ENCODE peak calls at places on chromosomes 11 and 22, in eight cellular contexts. E is HCT116, U is GM23338, L is GM23248, I is MM.1S, X is neural progenitor cell, W is OCI-LY7, K is PC-3. R is an unnamed sample.

GRCh38 chr22:44698531-44699421 is 3.2 kb upstream of the PRR5 start:
- DNase-seq in I (no peak), U (peak), K (no peak), W (no peak), E (no peak), X (peak), L (peak), R (peak)

GRCh38 chr11:40882301-40882700 is 577.2 kb downstream of the LRRC4C start:
- DNase-seq in I (no peak), L (no peak), W (no peak), E (no peak), X (no peak), U (no peak), K (no peak), R (no peak)

GRCh38 chr11:6542727-6543126 is 45.6 kb downstream of the DNHD1 start:
- DNase-seq in X (no peak), U (no peak), K (no peak), I (no peak), E (no peak), W (no peak), L (no peak), R (no peak)

GRCh38 chr11:93216511-93217121 is 18.8 kb upstream of the SLC36A4 start:
- DNase-seq in U (no peak), L (no peak), K (no peak), E (no peak), X (no peak), W (peak), I (no peak), R (no peak)

GRCh38 chr11:3154001-3154599 is 11.0 kb downstream of the OSBPL5 start:
- DNase-seq in X (no peak), U (no peak), E (no peak), W (no peak), I (no peak), L (no peak), K (no peak), R (no peak)

GRCh38 chr11:65503923-65504670 is 5.3 kb downstream of the MALAT1 start:
- DNase-seq in I (peak), E (no peak), K (no peak), U (no peak), W (no peak), L (peak), X (no peak), R (peak)

GRCh38 chr11:21511835-21512440 is 680.9 kb upstream of the ANO5 start:
- DNase-seq in X (peak), I (peak), K (peak), U (peak), L (peak), W (peak), E (peak), R (peak)

GRCh38 chr22:49767355-49768062 is 60.2 kb downstream of the BRD1 start:
- DNase-seq in X (peak), K (peak), I (peak), U (peak), E (peak), L (peak), W (peak), R (peak)

GRCh38 chr11:42521994-42522393 is 789.8 kb upstream of the API5 start:
- DNase-seq in E (no peak), K (peak), X (peak), W (no peak), I (no peak), U (no peak), L (peak), R (peak)

GRCh38 chr11:109490953-109491733 is 69.2 kb downstream of the C11orf87 start:
- DNase-seq in K (no peak), E (no peak), I (no peak), L (peak), U (peak), W (no peak), X (no peak), R (no peak)

GRCh38 chr11:102794382-102794781 is 3.6 kb downstream of the MMP1 start:
- DNase-seq in K (peak), X (peak), W (peak), E (peak), U (peak), I (peak), L (peak), R (peak)

GRCh38 chr11:73187854-73188253 is 30.2 kb upstream of the P2RY2 start:
- DNase-seq in K (no peak), U (peak), X (no peak), W (no peak), L (no peak), I (no peak), E (no peak), R (no peak)

GRCh38 chr11:44992181-44992582 is 41.5 kb upstream of the TP53I11 start:
- DNase-seq in W (no peak), X (no peak), K (no peak), U (no peak), L (peak), E (no peak), I (no peak), R (no peak)

GRCh38 chr11:24171869-24172268 is 325.0 kb upstream of the LUZP2 start:
- DNase-seq in E (no peak), K (no peak), I (no peak), U (no peak), W (no peak), X (no peak), L (peak), R (no peak)

GRCh38 chr11:75524576-75525432 is 937 bp downstream of the GDPD5 start:
- DNase-seq in X (peak), L (peak), W (peak), U (peak), I (no peak), E (no peak), K (peak), R (no peak)
- TF ChIP-seq EZH2phosphoT487 in X (peak), L (no peak), W (no peak), U (no peak), I (no peak), E (no peak), K (no peak), R (no peak)

DNA sequence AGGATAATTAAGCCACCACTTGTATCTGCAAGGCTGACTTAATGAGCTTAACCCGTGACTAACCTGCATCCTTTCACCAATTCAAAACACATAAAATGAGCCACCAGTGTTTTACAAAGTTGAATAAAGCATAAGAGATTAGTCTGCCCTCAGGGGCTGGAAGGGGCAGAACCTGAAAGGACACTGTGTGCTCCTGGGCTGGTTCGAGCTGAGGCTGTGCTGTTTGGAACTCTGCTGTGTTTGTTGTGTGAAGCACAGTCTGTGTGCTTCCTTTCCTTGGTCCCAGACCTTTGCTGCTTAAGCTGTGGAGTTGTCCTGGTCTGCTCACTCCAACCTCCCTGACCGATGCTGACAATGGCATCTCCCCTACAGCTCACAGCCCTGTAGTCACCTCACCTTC is 27.7 kb downstream of the FBXO7 start:
- DNase-seq in L (no peak), W (no peak), E (no peak), K (no peak), U (peak), X (peak), I (no peak), R (no peak)
- TF ChIP-seq EZH2phosphoT487 in L (no peak), W (no peak), E (no peak), K (no peak), U (no peak), X (peak), I (no peak), R (no peak)

GRCh38 chr22:26546282-26546681 is 34.0 kb upstream of the TFIP11 start:
- DNase-seq in I (no peak), E (no peak), W (no peak), K (no peak), L (no peak), X (no peak), U (no peak), R (no peak)

GRCh38 chr22:26548303-26548702 is 36.0 kb upstream of the TFIP11 start:
- DNase-seq in X (no peak), U (no peak), I (no peak), K (no peak), W (no peak), E (no peak), L (no peak), R (no peak)

GRCh38 chr22:26548984-26549383 is 36.7 kb upstream of the TFIP11 start:
- DNase-seq in K (no peak), I (no peak), W (no peak), L (no peak), E (no peak), X (no peak), U (no peak), R (no peak)

GRCh38 chr22:26547837-26548236 is 35.6 kb upstream of the TFIP11 start:
- DNase-seq in U (no peak), L (no peak), K (no peak), X (no peak), E (no peak), W (no peak), I (no peak), R (no peak)

GRCh38 chr22:26547426-26547825 is 35.2 kb upstream of the TFIP11 start:
- DNase-seq in K (no peak), L (peak), W (no peak), E (no peak), U (no peak), I (peak), X (no peak), R (no peak)
- TF ChIP-seq EZH2phosphoT487 in K (no peak), L (no peak), W (no peak), E (no peak), U (no peak), I (no peak), X (no peak), R (no peak)

GRCh38 chr11:47511927-47512326 is 41.0 kb downstream of the CELF1 start:
- DNase-seq in L (no peak), I (no peak), U (no peak), X (no peak), K (no peak), W (no peak), E (no peak), R (no peak)

GRCh38 chr11:47512701-47513100 is 40.2 kb downstream of the CELF1 start:
- DNase-seq in L (no peak), E (no peak), K (no peak), X (peak), W (no peak), I (no peak), U (no peak), R (peak)

GRCh38 chr11:47516155-47516554 is 36.8 kb downstream of the CELF1 start:
- DNase-seq in U (no peak), K (no peak), X (no peak), L (no peak), W (no peak), I (no peak), E (no peak), R (no peak)

GRCh38 chr11:47516984-47517853 is 35.7 kb downstream of the CELF1 start:
- DNase-seq in U (no peak), E (no peak), W (no peak), L (no peak), X (no peak), I (no peak), K (no peak), R (no peak)

GRCh38 chr11:47514825-47515647 is 37.9 kb downstream of the CELF1 start:
- DNase-seq in L (peak), W (no peak), X (no peak), K (peak), I (no peak), E (no peak), U (peak), R (peak)
- TF ChIP-seq EZH2phosphoT487 in L (no peak), W (no peak), X (no peak), K (no peak), I (no peak), E (no peak), U (no peak), R (no peak)

GRCh38 chr22:46708766-46709330 is 29.2 kb downstream of the CERK start:
- DNase-seq in E (no peak), K (no peak), L (no peak), X (no peak), I (no peak), W (no peak), U (no peak), R (no peak)
- TF ChIP-seq EZH2phosphoT487 in E (no peak), K (no peak), L (no peak), X (no peak), I (no peak), W (no peak), U (no peak), R (no peak)

R was measured in hepatocyte.